ENCODE peak calls at places on chromosomes 13 and 19, in nine cellular contexts. J, C, I, U, G, B, Z, W and K are unnamed samples.

GRCh38 chr13:105847532-105848295 is 687.7 kb downstream of the EFNB2 start:
- DNase-seq in G (no peak), C (no peak), J (no peak), W (no peak), B (peak), Z (no peak), I (no peak), U (no peak), K (no peak)

GRCh38 chr13:97224544-97225324 is 2.6 kb downstream of the MBNL2 start:
- DNase-seq in B (peak), Z (no peak), G (no peak), W (no peak), U (peak), I (no peak), J (no peak), C (no peak), K (no peak)

GRCh38 chr19:16400911-16401675 is 70.7 kb downstream of the EPS15L1 start:
- DNase-seq in C (no peak), W (no peak), Z (no peak), I (no peak), G (peak), B (no peak), J (no peak), U (peak), K (no peak)

GRCh38 chr13:30743319-30744055 is 8.1 kb downstream of the ALOX5AP start:
- DNase-seq in I (peak), W (peak), C (no peak), U (peak), Z (no peak), B (peak), J (no peak), G (peak), K (no peak)

GRCh38 chr19:54422136-54422535 is 6.9 kb downstream of the TTYH1 start:
- DNase-seq in G (no peak), B (no peak), C (no peak), U (no peak), W (no peak), I (no peak), J (no peak), Z (no peak), K (no peak)

GRCh38 chr19:34936184-34936583 is 9.5 kb downstream of the ZNF30 start:
- DNase-seq in Z (no peak), G (no peak), U (no peak), C (no peak), I (no peak), B (no peak), W (no peak), J (no peak), K (no peak)

GRCh38 chr19:36032251-36033104 is at the start of gene CLIP3:
- DNase-seq in I (no peak), J (no peak), C (no peak), W (peak), G (peak), U (no peak), Z (peak), B (peak), K (peak)

GRCh38 chr19:13347351-13347750 is 158.9 kb downstream of the CACNA1A start:
- DNase-seq in Z (no peak), G (no peak), B (no peak), U (no peak), J (no peak), C (no peak), W (no peak), I (no peak), K (no peak)

GRCh38 chr19:38252935-38253691 is 3.1 kb downstream of the PPP1R14A start:
- DNase-seq in I (no peak), W (peak), U (peak), B (no peak), Z (peak), C (no peak), J (no peak), G (no peak), K (no peak)

GRCh38 chr13:29254971-29255370 is 340.5 kb downstream of the SLC7A1 start:
- DNase-seq in U (no peak), I (no peak), J (no peak), W (no peak), C (no peak), G (no peak), Z (no peak), B (no peak), K (no peak)

GRCh38 chr19:50705422-50706019 is 14.1 kb downstream of the SHANK1 start:
- DNase-seq in C (no peak), Z (no peak), G (peak), J (no peak), U (no peak), W (peak), I (peak), B (peak), K (no peak)

GRCh38 chr19:16383584-16384161 is 59.0 kb downstream of the KLF2 start:
- DNase-seq in C (no peak), W (no peak), I (no peak), J (no peak), U (no peak), B (no peak), Z (no peak), G (no peak), K (no peak)

GRCh38 chr19:32251634-32252332 is 93.6 kb upstream of the ZNF507 start:
- DNase-seq in W (no peak), I (no peak), C (no peak), J (no peak), U (no peak), Z (no peak), B (no peak), G (no peak), K (no peak)

GRCh38 chr19:51394045-51394836 is 3.9 kb upstream of the C19orf84 start:
- DNase-seq in Z (peak), G (peak), J (peak), W (peak), U (peak), I (peak), C (peak), B (peak), K (peak)

GRCh38 chr13:42832341-42833153 is 51.2 kb downstream of the FAM216B start:
- DNase-seq in B (no peak), G (no peak), C (no peak), J (no peak), W (peak), U (no peak), I (no peak), Z (no peak), K (no peak)

GRCh38 chr13:80040219-80040976 is 300.5 kb downstream of the SPRY2 start:
- DNase-seq in U (no peak), W (peak), C (no peak), Z (no peak), I (peak), B (peak), J (no peak), G (no peak), K (no peak)

GRCh38 chr13:24716446-24716845 is 36.2 kb downstream of the ATP12A start:
- DNase-seq in W (no peak), C (no peak), B (no peak), J (no peak), U (no peak), Z (no peak), G (no peak), I (no peak), K (peak)

GRCh38 chr19:50649433-50650391 is at the start of gene C19orf81:
- DNase-seq in G (peak), C (no peak), W (no peak), J (no peak), Z (no peak), U (no peak), I (peak), B (no peak), K (no peak)

GRCh38 chr19:27887946-27888345 is 1325.0 kb downstream of the UQCRFS1 start:
- DNase-seq in C (no peak), B (no peak), J (no peak), Z (no peak), I (no peak), G (no peak), U (no peak), W (no peak), K (peak)

GRCh38 chr13:76012091-76012721 is 376.1 kb downstream of the LMO7 start:
- DNase-seq in C (no peak), J (no peak), U (no peak), I (no peak), B (no peak), W (no peak), G (no peak), Z (no peak), K (no peak)

GRCh38 chr13:36453518-36453917 is 21.2 kb downstream of the CCNA1 start:
- DNase-seq in I (no peak), U (no peak), C (no peak), J (no peak), W (no peak), Z (no peak), B (peak), G (no peak), K (no peak)

GRCh38 chr19:14505488-14506239 is 9.7 kb upstream of the GIPC1 start:
- DNase-seq in B (peak), C (no peak), W (peak), I (peak), G (no peak), U (peak), Z (no peak), J (no peak), K (peak)

GRCh38 chr19:41689993-41690800 is 2.1 kb upstream of the CEACAM7 start:
- DNase-seq in U (no peak), B (no peak), C (no peak), J (no peak), Z (no peak), G (no peak), W (no peak), I (no peak), K (no peak)

GRCh38 chr19:12992729-12993128 is 2.5 kb upstream of the NFIX start:
- DNase-seq in G (no peak), Z (no peak), I (no peak), B (no peak), W (no peak), J (no peak), U (no peak), C (no peak), K (no peak)

GRCh38 chr13:46278474-46278873 is 66.7 kb downstream of the LRRC63 start:
- DNase-seq in U (no peak), B (no peak), Z (no peak), C (no peak), J (no peak), W (no peak), I (no peak), G (no peak), K (no peak)

GRCh38 chr19:37905936-37906867 is at the start of gene WDR87:
- DNase-seq in U (no peak), Z (peak), B (no peak), W (no peak), I (no peak), J (no peak), G (no peak), C (no peak), K (peak)

GRCh38 chr13:32728327-32728726 is 142.1 kb downstream of the PDS5B start:
- DNase-seq in B (no peak), J (no peak), I (no peak), G (no peak), U (no peak), C (no peak), W (no peak), Z (no peak), K (no peak)

GRCh38 chr19:55340784-55341147 is 1.1 kb downstream of the KMT5C start:
- DNase-seq in J (no peak), I (no peak), Z (no peak), G (no peak), U (peak), W (peak), B (peak), C (no peak), K (no peak)

GRCh38 chr13:109743706-109744453 is 42.5 kb downstream of the IRS2 start:
- DNase-seq in C (no peak), W (no peak), U (no peak), J (no peak), G (no peak), I (no peak), B (peak), Z (no peak), K (no peak)

GRCh38 chr13:52597676-52598075 is 44.6 kb upstream of the HNRNPA1L2 start:
- DNase-seq in U (no peak), W (no peak), I (no peak), G (no peak), Z (no peak), J (no peak), B (no peak), C (no peak), K (no peak)
- H3K4me3 ChIP-seq in U (no peak), W (no peak), I (no peak), G (no peak), Z (no peak), J (no peak), B (no peak), C (no peak), K (no peak)

DNA sequence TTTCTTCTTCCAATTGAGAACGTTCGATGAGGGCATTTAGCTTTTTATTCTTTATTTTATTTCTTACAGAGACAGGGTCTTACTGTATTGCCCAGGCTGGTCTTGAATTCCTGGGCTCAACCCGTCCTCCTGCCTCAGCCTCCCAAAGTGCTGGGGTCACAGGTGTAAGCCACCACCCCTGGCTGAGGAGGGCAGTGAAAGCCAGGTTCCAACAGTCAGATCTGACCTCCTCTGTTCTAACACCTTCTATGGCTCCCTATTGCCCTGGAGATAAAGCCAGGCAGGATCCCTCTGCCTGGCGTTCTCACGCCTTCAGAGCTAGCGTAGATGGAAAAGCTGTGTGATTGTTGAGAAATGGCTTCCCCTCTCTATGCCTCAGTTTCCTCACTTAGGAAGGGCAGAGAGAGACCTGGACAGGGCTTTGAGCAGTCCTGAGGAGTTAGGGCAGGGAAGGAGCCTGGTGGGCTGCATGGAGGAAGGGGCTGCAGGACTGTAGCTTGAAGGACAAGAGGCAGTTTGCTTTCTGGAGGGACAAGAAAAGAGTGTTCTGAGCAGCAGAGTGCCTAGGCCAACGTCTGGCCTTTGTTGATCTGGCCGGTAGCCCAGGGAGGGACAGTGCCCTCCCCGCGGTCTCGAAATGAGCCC is 5.5 kb downstream of the ARHGAP45 start:
- DNase-seq in J (no peak), Z (no peak), W (no peak), C (no peak), B (no peak), G (no peak), U (no peak), I (no peak), K (no peak)
- TF ChIP-seq POLR2A in J (no peak), Z (no peak), W (no peak), C (no peak), B (no peak), G (no peak), U (no peak), I (no peak), K (no peak)

GRCh38 chr19:30691767-30692516 is 319.8 kb downstream of the ZNF536 start:
- DNase-seq in W (no peak), J (no peak), I (no peak), U (no peak), C (no peak), G (no peak), Z (no peak), B (no peak), K (peak)

GRCh38 chr19:30694156-30694555 is 322.0 kb downstream of the ZNF536 start:
- DNase-seq in U (no peak), Z (no peak), J (no peak), C (no peak), I (no peak), W (no peak), B (no peak), G (no peak), K (no peak)

GRCh38 chr19:30690935-30691505 is 318.8 kb downstream of the ZNF536 start:
- DNase-seq in U (no peak), I (no peak), J (no peak), B (no peak), C (no peak), G (no peak), W (no peak), Z (no peak), K (peak)

GRCh38 chr19:30693179-30693578 is 321.0 kb downstream of the ZNF536 start:
- DNase-seq in I (no peak), C (no peak), Z (no peak), U (no peak), J (no peak), G (no peak), W (no peak), B (no peak), K (no peak)

GRCh38 chr19:30692517-30692870 is 320.3 kb downstream of the ZNF536 start:
- DNase-seq in I (no peak), Z (no peak), U (no peak), B (no peak), G (no peak), J (no peak), C (no peak), W (no peak), K (peak)
- H3K4me3 ChIP-seq in I (no peak), Z (no peak), U (peak), B (no peak), G (peak), J (peak), C (peak), W (no peak), K (no peak)

DNA sequence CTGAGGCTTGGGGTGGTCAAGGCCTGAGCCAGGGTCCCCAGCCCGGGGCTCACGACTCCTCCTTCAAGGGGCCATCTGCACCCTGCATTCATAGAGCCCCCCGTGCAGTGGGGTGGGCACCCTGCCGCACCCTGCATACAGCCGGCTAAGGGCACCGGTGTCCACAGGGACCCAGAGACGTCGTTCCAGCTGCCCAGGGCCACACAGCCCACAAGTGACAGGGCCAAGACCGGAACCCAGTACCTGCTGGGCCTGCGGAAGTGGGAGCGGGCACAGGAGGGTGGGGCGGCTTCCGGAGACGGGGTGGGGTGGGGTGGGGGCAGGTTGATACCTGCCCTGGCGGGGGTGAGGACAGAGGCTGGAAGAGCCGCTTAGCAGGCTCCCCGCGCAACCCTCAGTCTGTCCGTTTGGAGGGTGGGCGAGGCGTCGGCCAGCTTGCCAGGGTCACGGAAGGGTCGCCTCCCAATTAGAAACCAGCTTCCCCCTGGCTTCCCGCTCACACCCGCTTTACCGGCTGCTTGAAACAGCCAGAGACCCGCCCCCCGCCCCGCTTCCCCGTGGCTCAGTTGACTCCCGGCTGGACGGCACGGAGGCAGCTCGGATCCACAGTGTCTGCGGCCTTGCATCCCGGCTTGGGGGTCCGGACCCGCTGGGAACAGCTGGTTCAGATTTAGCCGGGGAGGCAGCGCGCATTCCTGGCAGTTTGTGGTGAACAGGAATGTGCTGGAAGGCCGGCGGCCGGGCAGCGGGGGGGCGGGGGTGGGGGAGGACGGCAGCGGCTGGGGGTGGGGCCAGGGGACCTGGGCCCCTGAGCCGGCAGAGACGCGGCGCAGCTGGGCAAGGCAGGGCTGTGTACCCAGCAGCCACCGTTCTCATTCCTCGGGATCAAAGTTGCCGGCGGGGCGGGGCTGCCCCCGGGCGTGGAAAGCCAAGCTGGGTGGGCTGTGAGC is 1.8 kb downstream of the CNN2 start:
- DNase-seq in C (no peak), G (peak), J (no peak), I (peak), W (peak), B (peak), Z (peak), U (peak), K (no peak)
- TF ChIP-seq POLR2A in C (no peak), G (no peak), J (no peak), I (no peak), W (peak), B (no peak), Z (no peak), U (no peak), K (no peak)

DNA sequence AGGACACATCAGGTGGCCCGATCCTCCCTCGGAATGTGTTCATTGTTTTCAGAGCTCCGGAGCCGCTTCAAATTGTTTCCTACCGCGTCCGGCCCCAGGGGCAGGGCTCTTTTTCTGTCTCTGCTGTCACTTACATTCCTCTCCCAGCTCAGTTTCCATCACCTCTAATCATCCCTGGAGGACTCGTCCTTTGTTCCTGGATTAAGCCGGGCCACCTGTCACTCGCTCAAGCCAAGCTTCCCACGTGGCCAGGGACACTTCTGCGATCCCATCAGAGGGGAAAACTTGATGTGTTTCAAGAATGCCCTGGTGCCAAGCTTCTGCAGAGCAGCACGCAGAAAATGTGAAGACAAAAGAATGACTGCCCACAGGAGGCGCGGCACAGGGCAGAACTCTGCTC is 13.5 kb downstream of the IL17D start:
- DNase-seq in I (no peak), Z (no peak), B (no peak), J (no peak), U (no peak), G (no peak), W (no peak), C (no peak), K (no peak)
- H3K4me3 ChIP-seq in I (no peak), Z (no peak), B (no peak), J (no peak), U (no peak), G (no peak), W (no peak), C (no peak), K (no peak)

DNA sequence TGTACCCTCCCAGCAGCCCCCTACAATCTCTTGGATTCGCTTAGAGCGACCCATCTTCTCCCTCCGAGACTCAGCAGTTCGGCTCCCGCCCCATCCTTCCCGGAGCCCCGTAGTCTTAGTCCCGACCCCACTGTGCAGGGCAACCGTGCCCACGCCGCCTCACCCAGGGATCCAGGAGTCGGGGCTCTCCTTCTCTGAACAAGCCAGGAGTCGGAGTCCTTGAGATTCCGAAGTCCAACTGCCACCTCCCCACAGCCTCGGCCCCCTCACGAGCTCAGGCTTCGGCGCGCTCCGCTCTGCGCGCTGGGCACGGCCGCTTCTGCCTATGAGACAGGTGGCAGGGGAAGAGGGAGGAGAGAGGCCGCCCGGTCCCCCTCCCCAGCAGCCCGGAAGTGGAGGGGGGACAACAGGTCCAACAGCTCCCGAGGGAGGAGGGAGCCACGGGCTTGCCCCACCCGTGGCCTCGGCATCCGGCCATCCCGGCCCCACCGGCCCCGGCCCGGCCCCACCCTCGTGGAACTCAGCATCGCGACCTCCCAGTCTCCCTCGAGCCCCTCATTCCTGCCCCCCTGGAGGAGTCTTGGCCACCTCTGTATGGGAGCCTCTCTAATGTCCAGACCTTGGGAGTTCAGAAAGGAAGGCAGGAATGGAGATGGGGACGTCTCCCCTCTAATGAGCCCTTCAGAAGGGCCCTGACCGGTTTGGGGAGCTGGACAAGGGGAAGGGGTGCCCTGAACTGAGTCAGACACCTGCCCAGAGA is at the start of gene PHLDB3:
- DNase-seq in W (peak), Z (peak), J (no peak), I (no peak), B (peak), U (peak), G (peak), C (no peak), K (peak)
- TF ChIP-seq POLR2A in W (peak), Z (no peak), J (no peak), I (no peak), B (no peak), U (no peak), G (no peak), C (no peak), K (no peak)